ENCODE peak calls at places on chromosomes 2 and 18, in ten cellular contexts. Q is central memory CD4-positive, alpha-beta T cell; G is fibroblast of mammary gland; E is AG08395; O is heart left ventricle; Y is stimulated activated CD4-positive, alpha-beta T cell treated with anti-CD3 and anti-CD28 coated beads, Interleukin-4, amount 100 ng/mL, for 48 hours; B is epithelial cell of prostate; C is RCC 7860; F is GM06990; W is stimulated activated CD8-positive, alpha-beta memory T cell treated with anti-CD3 and anti-CD28 coated beads, Interleukin-12 subunit alpha, Interleukin-12 subunit beta, amount 100 ng/mL, for 1 hour. Z is an unnamed sample.

GRCh38 chr2:232421189-232421785 is 14.6 kb downstream of the ALPG start:
- DNase-seq in Y (no peak), B (no peak), C (no peak), E (no peak), F (no peak), G (no peak), O (no peak), Q (no peak), W (no peak), Z (no peak)

GRCh38 chr2:29920130-29920577 is 1.2 kb downstream of the ALK start:
- DNase-seq in E (peak; percentile 40), B (no peak), W (peak; percentile 15), C (no peak), G (peak; percentile 18), O (peak; percentile 53), F (peak; percentile 36), Y (peak; percentile 54), Q (peak; percentile 17), Z (peak; percentile 67)

GRCh38 chr2:200786826-200787225 is 24.9 kb upstream of the BZW1 start:
- DNase-seq in G (peak; percentile 84), W (no peak), F (no peak), C (peak; percentile 53), Q (no peak), E (peak; percentile 20), B (no peak), Y (no peak), O (no peak), Z (peak; percentile 54)

GRCh38 chr2:84687498-84688149 is 171.3 kb downstream of the DNAH6 start:
- DNase-seq in O (no peak), C (no peak), Q (no peak), Y (no peak), E (no peak), W (no peak), B (no peak), G (no peak), F (no peak), Z (no peak)

GRCh38 chr18:3281456-3282400 is 19.8 kb downstream of the MYL12B start:
- DNase-seq in F (peak; percentile 56), B (no peak), E (peak; percentile 73), Q (peak; percentile 64), G (peak; percentile 87), W (no peak), C (peak; percentile 77), Y (no peak), O (no peak), Z (peak; percentile 70)

GRCh38 chr2:45275235-45275805 is 266.1 kb upstream of the SIX2 start:
- DNase-seq in Q (no peak), O (no peak), F (no peak), C (peak; percentile 80), W (no peak), G (peak; percentile 38), B (peak; percentile 66), E (peak; percentile 38), Y (no peak), Z (peak; percentile 31)

GRCh38 chr2:46686811-46687210 is 207.4 kb downstream of the TMEM247 start:
- DNase-seq in C (no peak), E (no peak), Q (no peak), B (no peak), Y (no peak), G (no peak), W (no peak), F (no peak), O (no peak), Z (no peak)

GRCh38 chr2:119407430-119408220 is 24.0 kb upstream of the TMEM37 start:
- DNase-seq in Q (peak; percentile 2), C (peak; percentile 44), O (peak; percentile 55), F (no peak), E (peak; percentile 80), G (peak; percentile 65), W (no peak), B (no peak), Y (no peak), Z (peak; percentile 84)

GRCh38 chr2:46801731-46802664 is 113.6 kb downstream of the MCFD2 start:
- DNase-seq in F (no peak), B (no peak), O (no peak), Y (no peak), W (no peak), G (peak; percentile 72), C (peak; percentile 74), E (peak; percentile 77), Q (no peak), Z (peak; percentile 44)

GRCh38 chr2:130963849-130964793 is 127.4 kb downstream of the ARHGEF4 start:
- DNase-seq in Y (no peak), C (no peak), B (peak; percentile 3), G (no peak), W (no peak), O (no peak), F (peak; percentile 13), E (no peak), Q (no peak), Z (peak; percentile 49)

GRCh38 chr2:49621014-49621413 is 466.7 kb upstream of the FSHR start:
- DNase-seq in F (no peak), Q (no peak), Y (no peak), E (no peak), O (no peak), C (no peak), G (no peak), B (no peak), W (no peak), Z (no peak)

GRCh38 chr2:45013229-45014015 is 4.2 kb upstream of the SIX2 start:
- DNase-seq in F (no peak), G (no peak), Q (no peak), W (no peak), B (no peak), Y (no peak), O (no peak), E (no peak), C (no peak), Z (no peak)

GRCh38 chr2:65070856-65071255 is 14.6 kb downstream of the CEP68 start:
- DNase-seq in C (no peak), Y (no peak), F (no peak), Q (no peak), O (no peak), E (no peak), B (no peak), G (no peak), W (no peak), Z (no peak)

GRCh38 chr2:42828487-42829416 is 36.4 kb upstream of the HAAO start:
- DNase-seq in C (peak; percentile 37), F (peak; percentile 25), B (no peak), G (peak; percentile 82), Y (peak; percentile 64), Q (peak; percentile 52), W (peak; percentile 45), O (peak; percentile 74), E (peak; percentile 81), Z (peak; percentile 89)

GRCh38 chr2:177551989-177552413 is 159.4 kb downstream of the AGPS start:
- DNase-seq in W (no peak), G (peak; percentile 17), F (peak; percentile 38), Q (no peak), O (peak; percentile 61), Y (no peak), C (no peak), B (no peak), E (no peak), Z (no peak)

GRCh38 chr2:160055726-160056108 is 6.7 kb downstream of the PLA2R1 start:
- DNase-seq in O (no peak), B (no peak), E (no peak), W (no peak), Y (no peak), Q (no peak), G (no peak), C (no peak), F (no peak), Z (no peak)

GRCh38 chr2:1494906-1495305 is 81.6 kb downstream of the TPO start:
- DNase-seq in C (no peak), W (no peak), Y (no peak), Q (no peak), G (no peak), F (no peak), O (no peak), E (no peak), B (no peak), Z (no peak)

GRCh38 chr2:46014911-46015654 is 282.1 kb upstream of the EPAS1 start:
- DNase-seq in Y (no peak), Q (no peak), B (no peak), O (peak; percentile 46), C (no peak), F (no peak), W (no peak), E (peak; percentile 62), G (peak; percentile 22), Z (no peak)